ENCODE peak calls at places on chromosomes 11 and 22, in four cellular contexts. W is SK-N-SH; A is dorsolateral prefrontal cortex; Y is CD8-positive, alpha-beta T cell. I is an unnamed sample. For H3K27me3, the result is how much of the 10 kb centered on the place peaks cover.

GRCh38 chr11:72782081-72782920 is 11.5 kb downstream of the STARD10 start:
- DNase-seq in Y (no peak), A (no peak), W (peak), I (peak)

GRCh38 chr11:116930177-116930576 is 92.8 kb upstream of the APOA1 start:
- DNase-seq in Y (peak), A (no peak), W (no peak), I (no peak)

GRCh38 chr11:32107647-32108046 is 16.8 kb downstream of the RCN1 start:
- DNase-seq in Y (no peak), A (no peak), W (no peak), I (no peak)

GRCh38 chr11:6437423-6437822 is 3.4 kb downstream of the HPX start:
- DNase-seq in A (no peak), Y (no peak), W (no peak), I (peak)

GRCh38 chr11:69194956-69195355 is 39.2 kb downstream of the SMIM38 start:
- DNase-seq in W (no peak), A (no peak), Y (no peak), I (no peak)

GRCh38 chr22:50542416-50542927 is 3.2 kb upstream of the KLHDC7B start:
- DNase-seq in A (no peak), W (no peak), Y (peak), I (no peak)

GRCh38 chr11:79437274-79437980 is 3.4 kb downstream of the TENM4 start:
- DNase-seq in Y (no peak), W (peak), A (peak), I (peak)

GRCh38 chr11:22193348-22194051 is 615 bp downstream of the ANO5 start:
- DNase-seq in W (peak), Y (peak), A (peak), I (peak)

GRCh38 chr22:37001826-37002225 is 17.4 kb downstream of the TST start:
- DNase-seq in Y (no peak), W (no peak), A (no peak), I (peak)

GRCh38 chr11:35946766-35947165 is 2.9 kb downstream of the LDLRAD3 start:
- DNase-seq in A (no peak), Y (no peak), W (no peak), I (no peak)

GRCh38 chr11:110712643-110713468 is 619 bp upstream of the ARHGAP20 start:
- DNase-seq in W (peak), Y (peak), A (peak), I (peak)

GRCh38 chr11:68977781-68978625 is 2.8 kb downstream of the MRGPRD start:
- DNase-seq in Y (no peak), W (no peak), A (peak), I (no peak)

GRCh38 chr22:29632672-29633071 is 29.2 kb downstream of the NF2 start:
- DNase-seq in A (no peak), Y (no peak), W (no peak), I (no peak)

GRCh38 chr11:13038366-13038765 is 29.2 kb downstream of the RASSF10 start:
- DNase-seq in W (no peak), A (no peak), Y (no peak), I (no peak)

GRCh38 chr11:102476812-102477211 is 24.2 kb upstream of the TMEM123 start:
- DNase-seq in Y (peak), W (no peak), A (no peak), I (peak)

GRCh38 chr11:74840486-74840885 is 91.8 kb downstream of the RNF169 start:
- DNase-seq in A (no peak), W (no peak), Y (no peak), I (no peak)

GRCh38 chr11:126284829-126285228 is 1.9 kb downstream of the TIRAP start:
- DNase-seq in Y (peak), W (no peak), A (no peak), I (peak)

GRCh38 chr11:91591021-91591420 is 633.6 kb upstream of the FAT3 start:
- DNase-seq in A (no peak), Y (no peak), W (no peak), I (no peak)

GRCh38 chr11:126122863-126123262 is 60.2 kb upstream of the CDON start:
- DNase-seq in A (no peak), W (no peak), Y (no peak), I (no peak)

GRCh38 chr11:94815705-94816344 is 47.7 kb downstream of the AMOTL1 start:
- DNase-seq in A (no peak), W (no peak), Y (no peak), I (no peak)

GRCh38 chr22:46462726-46463371 is 74.6 kb downstream of the CELSR1 start:
- DNase-seq in Y (no peak), A (no peak), W (no peak), I (no peak)

GRCh38 chr11:66850235-66850587 is 6.7 kb upstream of the LRFN4 start:
- DNase-seq in W (peak), A (no peak), Y (no peak), I (no peak)

GRCh38 chr22:50583294-50583865 is 731 bp upstream of the CHKB start:
- DNase-seq in A (no peak), W (no peak), Y (no peak), I (no peak)

GRCh38 chr11:19370100-19370861 is 129.5 kb upstream of the E2F8 start:
- DNase-seq in A (no peak), W (no peak), Y (no peak), I (no peak)

DNA sequence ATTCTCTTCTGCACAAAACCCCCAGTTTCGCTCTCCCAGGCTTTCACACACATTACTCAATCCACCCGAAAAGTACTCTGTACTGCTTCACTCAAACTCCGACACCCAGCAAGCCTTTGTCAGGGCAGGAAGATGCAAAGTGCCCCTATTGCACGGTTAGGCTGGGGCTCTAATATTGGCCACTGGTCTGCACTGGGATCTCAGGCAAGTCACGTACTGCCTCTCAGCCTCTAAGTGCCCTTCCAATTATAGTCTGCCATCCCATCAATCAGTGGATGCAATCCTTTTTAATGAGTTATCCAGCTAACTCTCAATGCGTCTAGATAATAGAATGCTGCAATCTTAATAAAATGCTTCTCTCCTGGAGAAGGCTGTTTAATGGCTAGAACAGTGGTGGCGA is 37.1 kb downstream of the CLMP start:
- DNase-seq in Y (no peak), W (no peak), A (no peak), I (no peak)
- TF ChIP-seq CTCF in Y (no peak), W (no peak), A (no peak), I (no peak)

GRCh38 chr11:124814739-124815138 is 14.5 kb upstream of the MSANTD2 start:
- DNase-seq in A (no peak), W (no peak), Y (no peak), I (no peak)
- H3K27me3 ChIP-seq in A (under half), W (under half), Y (under half), I (under half)

DNA sequence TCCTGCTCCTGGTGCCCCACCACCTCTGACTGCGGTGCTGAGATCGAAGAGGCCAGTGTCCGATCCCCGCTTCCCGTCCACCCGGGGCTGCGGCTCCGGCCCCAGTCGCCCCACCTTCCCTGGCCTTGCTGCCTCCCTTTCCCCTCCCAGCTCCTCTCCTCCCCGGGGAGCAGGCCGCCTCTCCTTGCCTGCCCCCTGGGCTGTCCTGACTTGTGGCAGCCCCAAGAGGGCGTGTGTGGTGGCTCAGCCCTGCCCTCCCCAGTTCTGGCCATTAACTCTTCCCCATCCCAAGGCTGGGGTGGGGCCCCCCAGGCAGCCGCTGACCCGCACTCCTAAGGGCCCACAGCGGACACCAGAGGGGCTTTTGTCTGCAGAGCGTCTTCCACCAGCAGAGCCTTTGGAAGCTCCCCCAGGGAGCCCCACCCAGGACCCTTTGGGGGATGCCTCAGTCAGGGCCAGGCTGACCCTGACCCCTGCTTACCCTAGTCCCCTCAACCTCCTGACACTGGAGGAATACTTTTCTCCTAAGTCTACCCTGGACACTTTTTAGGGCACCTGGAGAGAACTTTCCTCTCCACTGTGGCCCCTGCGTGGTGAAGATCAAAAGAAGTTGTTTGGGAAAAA is 16.7 kb downstream of the RTN4RL2 start:
- DNase-seq in A (no peak), W (no peak), Y (no peak), I (peak)
- TF ChIP-seq CTCF in A (peak), W (peak), Y (peak), I (peak)

GRCh38 chr11:64524534-64525042 is 66.4 kb upstream of the SLC22A12 start:
- DNase-seq in Y (no peak), A (no peak), W (no peak), I (no peak)

GRCh38 chr11:64526795-64527194 is 64.2 kb upstream of the SLC22A12 start:
- DNase-seq in A (no peak), Y (no peak), W (no peak), I (no peak)

GRCh38 chr11:64526356-64526755 is 64.7 kb upstream of the SLC22A12 start:
- DNase-seq in W (no peak), A (no peak), Y (no peak), I (no peak)

GRCh38 chr11:64523456-64524187 is 67.4 kb upstream of the SLC22A12 start:
- DNase-seq in A (no peak), W (no peak), Y (no peak), I (no peak)

GRCh38 chr11:64525711-64526110 is 65.3 kb upstream of the SLC22A12 start:
- DNase-seq in W (no peak), Y (no peak), A (no peak), I (no peak)
- H3K27me3 ChIP-seq in W (under half), Y (under half), A (under half), I (under half)

GRCh38 chr11:11876458-11876857 is 34.7 kb downstream of the USP47 start:
- DNase-seq in W (no peak), Y (no peak), A (no peak), I (no peak)
- TF ChIP-seq CTCF in W (no peak), Y (no peak), A (peak), I (no peak)

GRCh38 chr11:122779047-122779629 is 59.2 kb upstream of the CRTAM start:
- DNase-seq in Y (no peak), A (no peak), W (peak), I (no peak)

GRCh38 chr11:122782222-122782621 is 56.1 kb upstream of the CRTAM start:
- DNase-seq in Y (no peak), W (no peak), A (no peak), I (no peak)

GRCh38 chr11:122784325-122785155 is 53.8 kb upstream of the CRTAM start:
- DNase-seq in W (no peak), Y (no peak), A (no peak), I (no peak)

GRCh38 chr11:122780296-122780949 is 57.9 kb upstream of the CRTAM start:
- DNase-seq in W (no peak), A (no peak), Y (no peak), I (no peak)

DNA sequence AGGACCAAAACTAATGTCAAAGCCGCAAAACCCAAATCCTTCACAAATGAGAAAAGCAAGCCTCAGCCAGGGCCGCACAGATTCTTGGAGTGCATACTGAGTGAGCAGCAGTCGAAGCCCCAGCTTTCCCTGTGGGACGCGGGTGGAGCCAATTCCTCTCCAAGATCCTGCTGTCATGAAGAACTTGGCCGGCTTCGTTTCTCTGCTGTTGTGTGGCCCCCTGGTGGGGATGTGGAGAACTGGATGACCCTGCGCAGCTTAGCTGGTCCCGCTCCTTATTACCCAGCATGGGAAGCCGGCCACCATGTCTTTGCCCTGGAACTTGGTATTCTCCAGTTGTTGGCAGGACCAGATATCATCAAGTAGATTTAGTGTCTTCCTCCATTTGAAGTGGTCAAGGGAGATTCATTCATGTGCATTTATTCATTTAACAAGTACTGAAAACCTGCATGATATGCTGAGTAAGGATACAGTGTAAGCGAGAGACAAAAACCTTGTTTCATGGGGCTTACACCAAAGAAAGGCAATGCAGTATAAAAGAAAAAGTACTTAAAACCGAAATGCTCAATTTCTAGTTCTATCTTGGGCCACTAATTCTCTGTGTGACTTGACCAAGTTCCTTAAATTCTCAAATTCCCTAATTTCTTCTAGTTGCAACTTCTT is 56.8 kb upstream of the CRTAM start:
- DNase-seq in A (peak), Y (peak), W (peak), I (peak)
- H3K27me3 ChIP-seq in A (under half), Y (under half), W (under half), I (under half)

GRCh38 chr11:132123449-132123848 is 753.0 kb downstream of the NTM start:
- DNase-seq in Y (no peak), A (no peak), W (no peak), I (no peak)

GRCh38 chr11:132123854-132124835 is 753.7 kb downstream of the NTM start:
- DNase-seq in W (no peak), A (no peak), Y (no peak), I (no peak)

GRCh38 chr11:132131051-132131450 is 760.6 kb downstream of the NTM start:
- DNase-seq in Y (no peak), A (no peak), W (no peak), I (no peak)

GRCh38 chr11:132125855-132126841 is 755.7 kb downstream of the NTM start:
- DNase-seq in A (peak), W (peak), Y (peak), I (no peak)

GRCh38 chr11:132126973-132127900 is 756.8 kb downstream of the NTM start:
- DNase-seq in W (peak), Y (no peak), A (peak), I (peak)
- TF ChIP-seq CTCF in W (peak), Y (peak), A (peak), I (peak)

GRCh38 chr11:2386591-2386990 is 9.5 kb downstream of the CD81 start:
- DNase-seq in W (no peak), Y (peak), A (no peak), I (no peak)
- H3K27me3 ChIP-seq in W (under half), Y (under half), A (under half), I (under half)

GRCh38 chr22:42050641-42051040 is 20.0 kb downstream of the NAGA start:
- DNase-seq in W (no peak), A (no peak), Y (no peak), I (no peak)
- TF ChIP-seq CTCF in W (no peak), A (no peak), Y (no peak), I (no peak)

DNA sequence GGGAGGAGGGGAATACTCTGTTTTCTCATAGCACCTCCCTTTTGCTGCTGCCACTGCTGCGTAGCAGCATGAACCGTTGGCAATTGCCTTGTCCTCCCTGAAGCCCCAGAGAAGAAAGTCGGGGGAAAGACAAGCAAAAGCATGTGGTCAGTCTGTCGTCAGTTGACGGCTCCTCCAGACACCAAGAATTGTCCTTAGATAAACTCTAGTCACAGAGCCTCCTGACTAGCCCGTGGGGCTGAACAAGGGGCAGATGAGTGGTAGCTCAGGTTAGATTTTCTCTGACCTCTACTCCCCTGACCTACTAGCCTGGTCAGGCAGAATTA is 126.4 kb upstream of the HSD17B12 start:
- DNase-seq in W (no peak), A (no peak), Y (no peak), I (no peak)
- H3K27me3 ChIP-seq in W (under half), A (under half), Y (under half), I (under half)

I was measured in right lobe of liver.